ENCODE peak calls at places on chromosome 4, in four cellular contexts. L, B, F and Z are unnamed samples.

GRCh38 chr4:164926301-164926700 is 49.3 kb downstream of the APELA start:
- DNase-seq in F (no peak), B (no peak), L (no peak), Z (no peak)

GRCh38 chr4:95758001-95758400 is 81.9 kb upstream of the PDHA2 start:
- DNase-seq in F (no peak), L (no peak), B (no peak), Z (no peak)

GRCh38 chr4:8378776-8379175 is 61.7 kb downstream of the ACOX3 start:
- DNase-seq in F (no peak), B (no peak), L (no peak), Z (no peak)

GRCh38 chr4:730511-730910 is 24.9 kb downstream of the PCGF3 start:
- DNase-seq in F (no peak), B (no peak), L (no peak), Z (no peak)

GRCh38 chr4:26229974-26230373 is 90.8 kb upstream of the RBPJ start:
- DNase-seq in B (no peak), F (no peak), L (no peak), Z (no peak)

GRCh38 chr4:147594107-147594506 is 23.1 kb upstream of the TMEM184C start:
- DNase-seq in L (no peak), F (no peak), B (no peak), Z (no peak)

GRCh38 chr4:7815562-7815961 is 124.1 kb downstream of the AFAP1 start:
- DNase-seq in F (no peak), L (no peak), B (peak; percentile 46), Z (no peak)

GRCh38 chr4:14679906-14680305 is 322.4 kb upstream of the CPEB2 start:
- DNase-seq in F (no peak), L (no peak), B (no peak), Z (no peak)

GRCh38 chr4:89117115-89117514 is 5.8 kb downstream of the TIGD2 start:
- DNase-seq in F (no peak), L (no peak), B (no peak), Z (no peak)

GRCh38 chr4:85777908-85778808 is 303.2 kb downstream of the ARHGAP24 start:
- DNase-seq in F (no peak), B (no peak), L (no peak), Z (no peak)
- H3K4me3 ChIP-seq in F (no peak overlapping the region), B (peak overlapping the region; percentile 62), L (no peak overlapping the region), Z (no peak overlapping the region)

GRCh38 chr4:48780867-48781219 is 764 bp upstream of the FRYL start:
- DNase-seq in L (no peak), F (no peak), B (no peak), Z (peak; percentile 71)
- H3K27ac ChIP-seq in L (peak overlapping the region; percentile 60), F (peak overlapping the region; percentile 94), B (peak overlapping the region; percentile 75), Z (peak overlapping the region; percentile 88)

GRCh38 chr4:180827610-180828009 is 1415.6 kb upstream of the TENM3 start:
- DNase-seq in L (no peak), B (no peak), F (no peak), Z (no peak)
- H3K4me3 ChIP-seq in L (no peak overlapping the region), B (peak overlapping the region; percentile 67), F (no peak overlapping the region), Z (no peak overlapping the region)

DNA sequence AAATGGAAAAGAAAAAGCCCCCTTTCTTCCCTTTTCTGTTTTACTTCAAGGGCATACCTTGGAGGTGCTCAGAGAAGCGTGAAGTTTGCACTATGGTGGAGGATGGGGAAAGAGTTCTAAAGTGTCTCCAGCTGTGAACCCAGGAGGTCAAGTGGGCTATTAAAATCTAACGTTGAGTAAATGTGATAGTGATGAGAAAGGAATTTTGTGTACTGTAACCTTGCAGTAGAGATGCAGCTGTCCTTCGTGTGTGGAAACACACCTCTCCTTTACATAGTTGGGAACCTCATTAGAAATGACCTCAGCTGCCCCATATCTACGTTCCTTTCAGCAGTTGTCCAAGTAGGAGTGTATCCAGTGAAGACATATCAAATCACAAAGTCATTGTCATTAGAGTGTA is 26.5 kb downstream of the ADH5 start:
- DNase-seq in L (no peak), B (no peak), F (no peak), Z (no peak)
- H3K27ac ChIP-seq in L (no peak overlapping the region), B (no peak overlapping the region), F (no peak overlapping the region), Z (no peak overlapping the region)

DNA sequence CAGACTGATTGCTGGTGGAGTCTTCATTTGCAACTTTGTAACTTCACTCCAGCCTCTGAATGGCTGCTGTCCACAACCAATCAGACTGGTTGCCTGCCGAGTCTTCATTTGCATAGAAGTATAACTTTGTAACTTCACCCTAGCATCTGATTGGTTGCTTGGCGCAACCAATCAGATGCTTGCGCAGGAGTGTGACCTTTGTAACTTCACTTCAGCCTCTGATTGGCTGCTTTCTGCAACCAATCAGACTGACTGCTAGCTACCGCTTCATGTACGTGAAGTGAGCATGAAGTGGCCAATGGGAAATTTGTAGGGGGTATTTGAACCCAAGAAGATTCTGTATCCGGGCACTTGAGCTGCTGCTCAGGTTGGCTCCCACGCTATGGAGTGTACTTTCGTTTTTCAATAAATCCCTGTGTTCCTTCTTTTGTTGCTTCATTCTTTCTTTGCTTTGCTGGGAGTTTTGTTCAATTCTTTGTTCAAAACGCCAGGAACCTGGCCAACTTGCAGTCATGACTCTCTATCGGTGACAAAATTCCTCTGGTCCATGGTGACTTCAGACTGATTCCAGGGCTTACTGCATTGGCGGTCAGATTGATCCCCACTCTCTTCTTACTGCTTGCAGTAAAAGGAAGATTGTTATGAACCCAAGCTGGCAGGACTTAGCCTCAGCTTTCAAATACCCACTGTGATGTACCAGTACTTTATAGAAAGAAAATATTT is 46.4 kb upstream of the FGG start:
- DNase-seq in L (no peak), F (peak; percentile 94), B (no peak), Z (no peak)
- H3K4me3 ChIP-seq in L (no peak overlapping the region), F (peak overlapping the region; percentile 32), B (no peak overlapping the region), Z (no peak overlapping the region)

GRCh38 chr4:169604903-169605331 is 7.5 kb downstream of the NEK1 start:
- DNase-seq in L (no peak), B (no peak), F (no peak), Z (no peak)
- H3K27ac ChIP-seq in L (no peak overlapping the region), B (peak overlapping the region; percentile 27), F (no peak overlapping the region), Z (no peak overlapping the region)